ENCODE peak calls at places on chromosome 2, in six cellular contexts. H is dorsolateral prefrontal cortex; A is HepG2; R is BJ; Z is cardiac fibroblast; L is CD8-positive, alpha-beta T cell. F is an unnamed sample.

GRCh38 chr2:111166115-111166514 is 45.4 kb downstream of the BCL2L11 start:
- DNase-seq in A (no peak), R (no peak), Z (no peak), L (no peak), H (no peak), F (no peak)

GRCh38 chr2:60109744-60110143 is 443.7 kb downstream of the BCL11A start:
- DNase-seq in A (no peak), L (no peak), Z (no peak), H (no peak), R (no peak), F (no peak)

GRCh38 chr2:98870516-98871158 is 65.4 kb downstream of the CRACDL start:
- DNase-seq in L (no peak), H (no peak), Z (no peak), A (no peak), R (no peak), F (no peak)

GRCh38 chr2:217286833-217287232 is 427.0 kb upstream of the TNP1 start:
- DNase-seq in A (no peak), L (no peak), H (no peak), Z (peak), R (peak), F (peak)

GRCh38 chr2:128416366-128416765 is 97.7 kb upstream of the HS6ST1 start:
- DNase-seq in L (no peak), R (no peak), A (no peak), Z (no peak), H (no peak), F (no peak)

GRCh38 chr2:58427572-58428285 is 186.6 kb upstream of the FANCL start:
- DNase-seq in L (no peak), R (no peak), A (peak), Z (peak), H (peak), F (peak)

GRCh38 chr2:69620870-69621269 is 22.7 kb downstream of the AAK1 start:
- DNase-seq in H (no peak), R (no peak), Z (no peak), L (no peak), A (no peak), F (no peak)

GRCh38 chr2:31141513-31141912 is 3.3 kb upstream of the GALNT14 start:
- DNase-seq in Z (no peak), A (no peak), R (no peak), H (no peak), L (no peak), F (no peak)

GRCh38 chr2:37636209-37637077 is 35.0 kb downstream of the CDC42EP3 start:
- DNase-seq in H (no peak), A (no peak), R (no peak), L (no peak), Z (no peak), F (no peak)

GRCh38 chr2:191311627-191312026 is 66.4 kb downstream of the MYO1B start:
- DNase-seq in L (no peak), Z (peak), R (no peak), A (peak), H (no peak), F (peak)

GRCh38 chr2:148901142-148901541 is 26.1 kb downstream of the KIF5C start:
- DNase-seq in Z (no peak), R (no peak), H (no peak), A (no peak), L (no peak), F (no peak)

GRCh38 chr2:75325594-75325993 is 126.3 kb upstream of the TACR1 start:
- DNase-seq in H (no peak), L (no peak), Z (no peak), R (no peak), A (no peak), F (no peak)

GRCh38 chr2:66362651-66363050 is 72.3 kb upstream of the MEIS1 start:
- DNase-seq in Z (no peak), R (no peak), L (no peak), H (no peak), A (no peak), F (no peak)

GRCh38 chr2:72143441-72144356 is 4.0 kb downstream of the CYP26B1 start:
- DNase-seq in A (no peak), H (no peak), L (no peak), R (no peak), Z (no peak), F (no peak)

GRCh38 chr2:11224887-11225286 is 69.6 kb downstream of the SLC66A3 start:
- DNase-seq in H (no peak), Z (no peak), L (no peak), A (no peak), R (no peak), F (no peak)

GRCh38 chr2:20425371-20425881 is 21.4 kb upstream of the RHOB start:
- DNase-seq in L (no peak), Z (peak), A (no peak), R (no peak), H (no peak), F (peak)

GRCh38 chr2:186590538-186591441 is 934 bp downstream of the ITGAV start:
- DNase-seq in H (no peak), R (no peak), L (peak), Z (peak), A (peak), F (peak)

GRCh38 chr2:240225660-240226475 is 85.4 kb upstream of the OTOS start:
- DNase-seq in R (no peak), H (no peak), L (no peak), A (no peak), Z (no peak), F (no peak)

GRCh38 chr2:205741256-205741978 is 59.1 kb downstream of the NRP2 start:
- DNase-seq in R (no peak), L (no peak), A (no peak), H (no peak), Z (no peak), F (no peak)

GRCh38 chr2:176493221-176493825 is 224.1 kb downstream of the MTX2 start:
- DNase-seq in R (no peak), H (peak), L (no peak), A (no peak), Z (no peak), F (no peak)

GRCh38 chr2:43424262-43425207 is 171.3 kb downstream of the THADA start:
- DNase-seq in H (no peak), Z (no peak), R (no peak), L (no peak), A (peak), F (peak)

GRCh38 chr2:15965564-15966019 is 25.2 kb downstream of the MYCN start:
- DNase-seq in H (no peak), A (no peak), Z (no peak), R (no peak), L (peak), F (no peak)

GRCh38 chr2:19360881-19361321 is 2.5 kb upstream of the OSR1 start:
- DNase-seq in L (no peak), Z (no peak), H (no peak), A (no peak), R (no peak), F (no peak)

GRCh38 chr2:70984576-70985282 is 6.3 kb downstream of the ANKRD53 start:
- DNase-seq in A (no peak), Z (peak), R (no peak), H (peak), L (peak), F (peak)

GRCh38 chr2:60294901-60295590 is 258.4 kb downstream of the BCL11A start:
- DNase-seq in A (peak), L (no peak), R (no peak), Z (no peak), H (peak), F (no peak)

GRCh38 chr2:241300000-241300399 is 15.5 kb downstream of the HDLBP start:
- DNase-seq in H (no peak), Z (no peak), R (no peak), A (no peak), L (peak), F (no peak)

GRCh38 chr2:9400268-9401058 is 22.9 kb downstream of the ITGB1BP1 start:
- DNase-seq in R (no peak), H (no peak), Z (no peak), A (no peak), L (no peak), F (no peak)

GRCh38 chr2:174673876-174674275 is 76.3 kb upstream of the WIPF1 start:
- DNase-seq in L (no peak), R (no peak), A (no peak), Z (peak), H (no peak), F (peak)

GRCh38 chr2:157746234-157746950 is 117.7 kb upstream of the ACVR1C start:
- DNase-seq in Z (peak), A (no peak), R (no peak), L (no peak), H (no peak), F (peak)

GRCh38 chr2:68853035-68853434 is 18.2 kb downstream of the BMP10 start:
- DNase-seq in A (no peak), R (no peak), Z (peak), L (no peak), H (no peak), F (peak)

GRCh38 chr2:199456383-199457146 is 1.2 kb downstream of the SATB2 start:
- DNase-seq in L (no peak), R (no peak), A (no peak), H (no peak), Z (peak), F (no peak)

GRCh38 chr2:11753886-11754704 is 7.7 kb downstream of the LPIN1 start:
- DNase-seq in L (peak), Z (peak), A (no peak), R (no peak), H (peak), F (peak)

GRCh38 chr2:5540856-5541255 is 151.3 kb upstream of the SOX11 start:
- DNase-seq in R (no peak), Z (no peak), A (no peak), L (no peak), H (no peak), F (no peak)

GRCh38 chr2:167689444-167689843 is 558.0 kb downstream of the STK39 start:
- DNase-seq in L (no peak), A (peak), H (no peak), R (no peak), Z (peak), F (peak)

GRCh38 chr2:101109451-101110140 is 41.6 kb downstream of the TBC1D8 start:
- DNase-seq in H (no peak), A (no peak), R (no peak), Z (no peak), L (no peak), F (no peak)

GRCh38 chr2:101108357-101108756 is 42.8 kb downstream of the TBC1D8 start:
- DNase-seq in R (no peak), Z (no peak), L (no peak), A (no peak), H (no peak), F (no peak)

GRCh38 chr2:101105654-101106053 is 45.5 kb downstream of the TBC1D8 start:
- DNase-seq in L (no peak), A (no peak), R (no peak), Z (no peak), H (no peak), F (no peak)

GRCh38 chr2:101106453-101107181 is 44.6 kb downstream of the TBC1D8 start:
- DNase-seq in R (no peak), Z (no peak), H (no peak), A (peak), L (no peak), F (no peak)

DNA sequence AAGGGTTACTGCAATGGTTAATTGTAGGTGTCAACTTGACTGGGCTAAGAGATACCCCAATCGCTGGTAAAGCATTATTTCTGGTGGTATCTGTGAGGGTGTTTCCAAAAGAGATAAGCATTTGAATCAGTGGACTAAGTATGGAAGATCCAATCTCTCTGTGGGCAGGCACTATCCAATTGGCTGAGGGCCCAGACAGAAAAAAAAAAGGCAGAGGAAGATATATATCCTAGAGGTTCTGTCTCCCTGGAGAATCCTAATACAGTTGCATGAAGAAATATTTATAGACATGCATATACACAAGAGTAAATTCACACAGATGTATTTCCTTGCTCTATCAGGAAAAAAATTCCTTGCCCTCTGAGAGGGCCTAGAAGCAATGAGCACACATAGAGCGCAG is 43.9 kb downstream of the TBC1D8 start:
- DNase-seq in Z (no peak), R (no peak), H (no peak), A (no peak), L (no peak), F (no peak)
- H3K4me3 ChIP-seq in Z (no peak), R (no peak), H (no peak), A (no peak), L (no peak), F (no peak)

DNA sequence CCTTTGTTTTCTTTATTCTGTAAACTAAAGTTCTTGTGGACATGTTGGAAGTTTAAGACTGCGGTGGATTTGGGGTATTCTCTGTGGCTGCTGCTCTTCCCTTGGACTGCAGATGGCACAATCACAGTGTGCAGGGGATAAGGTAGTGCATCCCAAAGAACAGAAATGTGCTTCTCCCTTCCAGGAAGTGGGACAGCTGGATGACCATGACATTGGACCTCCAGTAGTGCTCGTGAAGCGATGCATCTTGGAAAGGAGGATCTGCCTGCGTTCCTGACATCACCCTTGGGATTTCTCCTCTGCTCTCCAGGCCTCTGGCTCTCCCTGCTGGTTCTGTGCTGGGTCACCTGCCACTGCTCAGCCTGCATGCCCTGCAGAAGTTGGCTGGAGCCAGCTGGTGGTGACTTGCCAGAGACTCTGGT is 109.9 kb downstream of the SLC4A3 start:
- DNase-seq in R (no peak), L (no peak), A (no peak), H (no peak), Z (peak), F (peak)
- TF ChIP-seq CTCF in R (peak), L (no peak), A (peak), H (peak), Z (peak), F (peak)

GRCh38 chr2:97659256-97660043 is 4.4 kb downstream of the ACTR1B start:
- DNase-seq in Z (no peak), L (no peak), R (no peak), H (no peak), A (no peak), F (no peak)
- H3K4me3 ChIP-seq in Z (no peak), L (no peak), R (no peak), H (no peak), A (no peak), F (no peak)

DNA sequence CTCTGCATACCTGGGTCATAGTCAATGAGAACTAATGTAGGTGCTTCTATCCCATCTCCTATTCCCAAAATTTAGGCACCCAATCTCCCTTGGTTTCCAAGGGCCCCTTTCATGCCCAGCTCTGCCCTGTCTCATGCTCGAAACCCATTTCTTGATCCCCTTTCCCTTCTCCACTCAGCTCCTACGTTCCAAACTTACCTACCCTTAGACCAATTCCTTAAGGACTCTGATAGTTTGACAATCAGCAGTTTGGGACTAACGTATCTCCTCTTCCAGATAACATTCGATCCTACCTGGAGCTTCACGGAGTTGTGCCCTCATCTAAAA is 141.4 kb upstream of the LGALSL start:
- DNase-seq in Z (no peak), H (no peak), R (no peak), L (no peak), A (no peak), F (no peak)
- TF ChIP-seq CTCF in Z (no peak), H (no peak), R (no peak), L (no peak), A (no peak), F (no peak)

DNA sequence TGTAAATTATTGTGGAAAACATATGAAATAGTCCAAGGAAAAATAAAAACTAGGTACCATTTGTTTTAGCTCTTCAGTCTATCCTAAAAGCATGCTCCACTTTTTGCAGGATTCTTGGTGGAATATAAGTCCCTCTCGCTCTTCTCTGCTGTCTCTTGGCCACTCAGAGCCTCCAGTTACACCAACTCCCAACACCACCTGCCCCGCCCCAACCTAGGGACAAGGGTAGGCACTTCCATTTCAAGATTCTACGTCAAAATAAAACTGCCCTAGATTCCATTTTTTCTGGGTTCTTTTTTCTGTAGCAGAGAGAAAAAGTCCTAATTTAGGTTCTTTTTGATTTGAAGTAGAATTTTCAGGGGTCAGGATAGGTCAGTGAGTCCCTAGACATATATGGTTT is 1036.2 kb upstream of the POU3F3 start:
- DNase-seq in Z (no peak), L (no peak), A (no peak), R (no peak), H (no peak), F (no peak)
- H3K4me3 ChIP-seq in Z (no peak), L (no peak), A (no peak), R (no peak), H (no peak), F (no peak)

F was measured in fibroblast of mammary gland.